ENCODE peak calls at places on chromosome 7, in seven cellular contexts. O, P, R, G, E, W and Y are unnamed samples.

GRCh38 chr7:158343936-158344455 is 243.6 kb downstream of the PTPRN2 start:
- DNase-seq in W (no peak), P (peak; percentile 24), R (no peak), G (peak; percentile 6), O (no peak), E (peak; percentile 4), Y (no peak)

GRCh38 chr7:97215556-97215955 is 98.1 kb downstream of the SDHAF3 start:
- DNase-seq in W (no peak), R (no peak), E (no peak), O (no peak), G (no peak), P (no peak), Y (peak; percentile 58)

GRCh38 chr7:27661776-27662489 is 750 bp downstream of the HIBADH start:
- DNase-seq in R (no peak), E (peak; percentile 40), O (peak; percentile 49), G (peak; percentile 53), W (peak; percentile 19), P (peak; percentile 86), Y (peak; percentile 63)

GRCh38 chr7:93053946-93054943 is 63.5 kb downstream of the SAMD9 start:
- DNase-seq in P (no peak), E (no peak), G (no peak), W (no peak), O (no peak), R (no peak), Y (no peak)

GRCh38 chr7:767580-767940 is 40.5 kb upstream of the PRKAR1B start:
- DNase-seq in R (no peak), P (no peak), W (no peak), O (no peak), G (no peak), E (no peak), Y (no peak)

GRCh38 chr7:18693401-18693800 is 197.9 kb downstream of the HDAC9 start:
- DNase-seq in W (peak; percentile 89), E (peak; percentile 33), O (no peak), P (no peak), R (peak; percentile 15), G (no peak), Y (no peak)

GRCh38 chr7:5296015-5296621 is 13.4 kb downstream of the SLC29A4 start:
- DNase-seq in O (no peak), G (no peak), P (no peak), W (no peak), R (no peak), E (no peak), Y (peak; percentile 59)

GRCh38 chr7:142345817-142346216 is 88.0 kb upstream of the PRSS58 start:
- DNase-seq in W (no peak), G (no peak), R (no peak), O (no peak), E (no peak), P (no peak), Y (no peak)

GRCh38 chr7:1514407-1514806 is 10.2 kb upstream of the INTS1 start:
- DNase-seq in E (no peak), R (no peak), P (no peak), O (no peak), W (no peak), G (no peak), Y (no peak)

GRCh38 chr7:150990416-150991186 is at the start of gene NOS3:
- DNase-seq in G (no peak), W (no peak), O (no peak), R (no peak), P (no peak), E (no peak), Y (no peak)

GRCh38 chr7:135335628-135336139 is 102.0 kb downstream of the STRA8 start:
- DNase-seq in G (peak; percentile 44), P (no peak), E (peak; percentile 51), W (peak; percentile 28), O (peak; percentile 80), R (peak; percentile 40), Y (peak; percentile 44)

GRCh38 chr7:98996162-98996552 is 117.8 kb downstream of the TRRAP start:
- DNase-seq in G (no peak), R (no peak), P (no peak), E (peak; percentile 12), W (no peak), O (no peak), Y (no peak)

GRCh38 chr7:150903627-150904026 is 51.3 kb downstream of the AOC1 start:
- DNase-seq in P (no peak), E (peak; percentile 55), G (no peak), O (no peak), W (peak; percentile 81), R (peak; percentile 67), Y (no peak)

GRCh38 chr7:128059143-128059975 is 28.1 kb upstream of the LRRC4 start:
- DNase-seq in G (no peak), O (no peak), P (no peak), E (no peak), W (no peak), R (no peak), Y (no peak)

GRCh38 chr7:47344171-47344955 is 237.5 kb downstream of the TNS3 start:
- DNase-seq in O (no peak), G (no peak), E (peak; percentile 15), P (peak; percentile 49), R (no peak), W (no peak), Y (no peak)

GRCh38 chr7:99839560-99840011 is 11.8 kb downstream of the CYP3A43 start:
- DNase-seq in E (peak; percentile 37), W (no peak), O (no peak), G (no peak), P (no peak), R (no peak), Y (peak; percentile 38)

GRCh38 chr7:126805351-126805750 is 447.4 kb downstream of the GRM8 start:
- DNase-seq in O (no peak), R (no peak), G (no peak), P (no peak), W (no peak), E (no peak), Y (no peak)

GRCh38 chr7:26789481-26790175 is 74.8 kb downstream of the SKAP2 start:
- DNase-seq in R (no peak), O (no peak), P (no peak), G (no peak), W (no peak), E (no peak), Y (no peak)

GRCh38 chr7:76396039-76396732 is 13.3 kb downstream of the SSC4D start:
- DNase-seq in O (no peak), E (no peak), R (no peak), W (no peak), G (no peak), P (no peak), Y (peak; percentile 41)

GRCh38 chr7:101985646-101986199 is 168.3 kb downstream of the CUX1 start:
- DNase-seq in P (no peak), E (no peak), O (no peak), R (no peak), W (no peak), G (no peak), Y (no peak)

GRCh38 chr7:725223-726005 is 1.1 kb upstream of the DNAAF5 start:
- DNase-seq in R (no peak), E (no peak), G (peak; percentile 55), O (no peak), P (peak; percentile 10), W (peak; percentile 86), Y (peak; percentile 92)

GRCh38 chr7:138854115-138854645 is 56.2 kb upstream of the ATP6V0A4 start:
- DNase-seq in E (no peak), G (no peak), O (no peak), W (no peak), R (no peak), P (no peak), Y (no peak)

GRCh38 chr7:41134242-41134872 is 568.5 kb downstream of the INHBA start:
- DNase-seq in W (peak; percentile 55), E (no peak), R (peak; percentile 50), P (no peak), G (no peak), O (no peak), Y (no peak)

GRCh38 chr7:149261321-149261828 is 621 bp upstream of the ZNF783 start:
- DNase-seq in G (no peak), O (no peak), P (no peak), W (peak; percentile 52), E (no peak), R (peak; percentile 63), Y (peak; percentile 26)

GRCh38 chr7:25753837-25754236 is 398.2 kb upstream of the NFE2L3 start:
- DNase-seq in R (no peak), P (no peak), W (no peak), O (no peak), G (no peak), E (no peak), Y (no peak)

DNA sequence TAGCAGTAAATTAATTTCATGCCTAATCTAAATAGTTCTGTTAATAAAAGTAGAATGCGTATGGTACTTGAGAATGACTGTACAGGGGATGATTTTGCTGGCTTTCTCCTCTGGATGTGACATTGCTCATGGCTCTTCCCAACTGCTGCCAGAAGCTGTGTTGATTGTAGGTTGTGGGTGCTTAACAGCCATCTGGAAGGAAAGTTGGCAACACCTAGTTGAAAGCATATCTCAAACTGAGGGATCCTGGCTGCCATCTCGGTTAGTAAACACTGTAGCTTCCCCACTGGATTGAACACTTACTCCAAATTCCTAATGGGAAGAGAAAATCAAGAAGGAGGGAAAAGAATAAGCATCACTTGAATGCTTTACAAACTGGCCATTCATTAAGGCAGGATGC is 130.9 kb downstream of the NXPH1 start:
- DNase-seq in R (no peak), P (no peak), G (no peak), W (no peak), O (no peak), E (no peak), Y (no peak)
- TF ChIP-seq POLR2A in R (no peak), P (no peak), G (no peak), W (no peak), O (no peak), E (no peak), Y (no peak)

DNA sequence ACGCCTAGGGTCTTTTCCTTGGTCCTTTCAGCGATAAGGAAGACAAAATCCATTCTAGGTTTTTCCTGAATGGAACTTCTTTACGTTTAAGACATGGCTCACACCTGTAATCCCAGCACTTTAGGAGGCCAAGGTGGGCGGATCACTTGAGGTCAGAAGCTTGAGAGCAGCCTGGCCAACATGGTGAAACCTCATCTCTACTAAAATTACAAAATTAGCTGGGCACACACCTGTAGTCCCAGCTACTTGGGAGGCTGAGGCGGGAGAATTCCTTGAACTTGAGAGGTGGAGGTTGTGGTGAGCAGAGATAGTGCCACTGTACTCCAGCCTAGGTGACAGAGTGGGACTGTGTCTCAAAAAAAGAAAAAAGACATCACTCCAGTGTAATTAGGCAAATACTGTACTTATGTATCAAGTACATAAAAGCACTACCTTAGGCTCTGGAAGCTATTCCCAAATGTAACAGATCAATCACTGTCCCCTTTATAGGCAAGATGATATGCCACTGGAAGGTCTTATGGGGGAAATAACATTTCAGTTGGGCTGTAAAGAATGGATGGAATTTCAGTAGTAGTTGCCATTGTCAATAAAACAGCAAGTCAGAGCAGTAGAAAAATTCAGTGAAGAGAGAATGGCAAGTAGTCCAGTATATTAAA is 5.7 kb downstream of the STK17A start:
- DNase-seq in P (no peak), G (no peak), R (no peak), E (no peak), W (no peak), O (no peak), Y (no peak)
- TF ChIP-seq POLR2A in P (no peak), G (no peak), R (no peak), E (no peak), W (no peak), O (no peak), Y (no peak)

GRCh38 chr7:29208410-29209250 is 14.1 kb downstream of the CHN2 start:
- DNase-seq in W (no peak), G (no peak), O (peak; percentile 97), R (no peak), P (no peak), E (no peak), Y (no peak)
- TF ChIP-seq POLR2A in W (no peak), G (no peak), O (peak; percentile 24), R (no peak), P (no peak), E (no peak), Y (no peak)

GRCh38 chr7:156703209-156703608 is 62.6 kb downstream of the RNF32 start:
- DNase-seq in E (no peak), W (no peak), G (no peak), P (no peak), O (no peak), R (no peak), Y (no peak)
- TF ChIP-seq POLR2A in E (no peak), W (no peak), G (no peak), P (no peak), O (no peak), R (no peak), Y (no peak)